ENCODE peak calls at places on chromosomes 5 and 9, in six cellular contexts. R is aorta; T is IMR-90; Z is endodermal cell; V is body of pancreas; J is naive thymus-derived CD4-positive, alpha-beta T cell. D is an unnamed sample.

GRCh38 chr5:43432486-43433365 is 20.5 kb upstream of the CCL28 start:
- DNase-seq in R (no peak), T (peak; percentile 52), Z (peak; percentile 63), V (peak; percentile 76), J (no peak), D (peak; percentile 84)

GRCh38 chr9:81585191-81585763 is 104.1 kb downstream of the TLE1 start:
- DNase-seq in R (no peak), T (no peak), Z (no peak), V (no peak), J (no peak), D (no peak)

GRCh38 chr9:38256461-38256860 is 136.0 kb upstream of the ALDH1B1 start:
- DNase-seq in R (no peak), T (no peak), Z (no peak), V (no peak), J (no peak), D (no peak)

GRCh38 chr5:55645304-55645703 is 66.8 kb downstream of the SLC38A9 start:
- DNase-seq in R (no peak), T (peak; percentile 80), Z (no peak), V (no peak), J (no peak), D (no peak)

GRCh38 chr9:9341203-9341602 is 1271.6 kb downstream of the PTPRD start:
- DNase-seq in R (no peak), T (no peak), Z (no peak), V (no peak), J (no peak), D (no peak)

GRCh38 chr5:134595458-134595838 is 37.2 kb downstream of the SAR1B start:
- DNase-seq in R (no peak), T (no peak), Z (peak; percentile 31), V (no peak), J (no peak), D (no peak)

GRCh38 chr5:37111426-37112382 is 137.5 kb downstream of the CPLANE1 start:
- DNase-seq in R (no peak), T (no peak), Z (no peak), V (no peak), J (peak; percentile 42), D (no peak)

GRCh38 chr5:106658150-106658549 is 1012.6 kb downstream of the EFNA5 start:
- DNase-seq in R (no peak), T (no peak), Z (no peak), V (no peak), J (no peak), D (no peak)

GRCh38 chr5:125595095-125595494 is 828.1 kb upstream of the GRAMD2B start:
- DNase-seq in R (no peak), T (peak; percentile 82), Z (no peak), V (no peak), J (no peak), D (peak; percentile 62)

GRCh38 chr5:68272289-68272688 is 56.7 kb downstream of the PIK3R1 start:
- DNase-seq in R (no peak), T (peak; percentile 17), Z (no peak), V (no peak), J (no peak), D (no peak)

GRCh38 chr5:88690619-88691560 is 192.1 kb downstream of the MEF2C start:
- DNase-seq in R (peak; percentile 90), T (peak; percentile 50), Z (peak; percentile 91), V (peak; percentile 73), J (peak; percentile 35), D (peak; percentile 80)

GRCh38 chr9:8468048-8468600 is 668.5 kb upstream of the DMAC1 start:
- DNase-seq in R (no peak), T (no peak), Z (no peak), V (no peak), J (no peak), D (no peak)

GRCh38 chr5:1011741-1012315 is 3.2 kb downstream of the NKD2 start:
- DNase-seq in R (peak; percentile 63), T (no peak), Z (no peak), V (no peak), J (no peak), D (peak; percentile 50)

GRCh38 chr9:123389070-123389469 is 33.1 kb downstream of the CRB2 start:
- DNase-seq in R (no peak), T (no peak), Z (peak; percentile 53), V (no peak), J (no peak), D (no peak)

GRCh38 chr5:84603557-84604185 is 219.0 kb upstream of the EDIL3 start:
- DNase-seq in R (no peak), T (peak; percentile 88), Z (no peak), V (no peak), J (no peak), D (no peak)

GRCh38 chr5:74199436-74200210 is 440.9 kb downstream of the ENC1 start:
- DNase-seq in R (no peak), T (peak; percentile 74), Z (no peak), V (no peak), J (no peak), D (no peak)

GRCh38 chr5:144028644-144029043 is 141.8 kb downstream of the YIPF5 start:
- DNase-seq in R (no peak), T (peak; percentile 84), Z (no peak), V (no peak), J (no peak), D (no peak)

GRCh38 chr5:144024601-144025000 is 145.9 kb downstream of the YIPF5 start:
- DNase-seq in R (no peak), T (peak; percentile 60), Z (no peak), V (no peak), J (no peak), D (no peak)

GRCh38 chr5:144030904-144031303 is 139.6 kb downstream of the YIPF5 start:
- DNase-seq in R (no peak), T (no peak), Z (no peak), V (no peak), J (no peak), D (no peak)

GRCh38 chr5:144026286-144026685 is 144.2 kb downstream of the YIPF5 start:
- DNase-seq in R (no peak), T (no peak), Z (no peak), V (no peak), J (no peak), D (no peak)

GRCh38 chr5:144028058-144028457 is 142.4 kb downstream of the YIPF5 start:
- DNase-seq in R (no peak), T (peak; percentile 51), Z (no peak), V (no peak), J (no peak), D (no peak)
- H3K4me3 ChIP-seq in R (no peak overlapping the region), T (no peak overlapping the region), Z (no peak overlapping the region), V (no peak overlapping the region), J (no peak overlapping the region), D (no peak overlapping the region)

GRCh38 chr5:116626945-116627679 is 52.5 kb upstream of the SEMA6A start:
- DNase-seq in R (no peak), T (no peak), Z (no peak), V (no peak), J (no peak), D (no peak)

GRCh38 chr5:116621599-116621998 is 47.0 kb upstream of the SEMA6A start:
- DNase-seq in R (no peak), T (no peak), Z (no peak), V (no peak), J (no peak), D (no peak)

GRCh38 chr5:116629168-116629567 is 54.5 kb upstream of the SEMA6A start:
- DNase-seq in R (no peak), T (no peak), Z (peak; percentile 86), V (no peak), J (no peak), D (no peak)

GRCh38 chr5:116622375-116623075 is 47.9 kb upstream of the SEMA6A start:
- DNase-seq in R (no peak), T (no peak), Z (no peak), V (no peak), J (no peak), D (no peak)

DNA sequence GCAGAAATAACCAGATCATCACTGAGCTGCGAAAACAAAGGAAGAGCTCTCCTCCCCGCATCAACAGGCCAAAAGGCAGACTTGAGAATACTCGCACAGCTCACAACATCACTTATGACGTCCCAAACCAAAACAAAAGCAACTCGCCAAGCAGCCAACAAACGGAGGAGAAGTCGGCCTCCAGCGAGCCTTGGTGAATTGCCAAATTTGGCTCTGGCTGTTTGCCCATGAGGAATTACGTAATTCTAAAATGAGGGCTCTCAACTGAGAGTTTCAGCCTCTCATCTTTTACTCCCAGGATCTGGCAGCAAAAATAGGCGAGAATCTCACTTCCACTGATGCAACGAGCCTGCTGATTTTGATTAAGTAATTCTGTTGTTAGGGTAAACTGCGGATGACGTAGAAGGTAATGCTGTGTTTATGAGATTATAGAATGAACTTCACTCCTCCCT is 51.7 kb upstream of the SEMA6A start:
- DNase-seq in R (no peak), T (peak; percentile 22), Z (no peak), V (peak; percentile 76), J (no peak), D (no peak)
- H3K27ac ChIP-seq in R (no peak overlapping the region), T (no peak overlapping the region), Z (no peak overlapping the region), V (peak overlapping the region; percentile 18), J (no peak overlapping the region), D (no peak overlapping the region)

GRCh38 chr5:143557992-143558506 is 154.6 kb upstream of the NR3C1 start:
- DNase-seq in R (no peak), T (no peak), Z (no peak), V (no peak), J (no peak), D (no peak)

GRCh38 chr5:143560378-143560777 is 156.9 kb upstream of the NR3C1 start:
- DNase-seq in R (no peak), T (no peak), Z (no peak), V (no peak), J (no peak), D (no peak)

GRCh38 chr5:143557061-143557818 is 153.8 kb upstream of the NR3C1 start:
- DNase-seq in R (no peak), T (peak; percentile 94), Z (no peak), V (no peak), J (no peak), D (no peak)

GRCh38 chr5:143561248-143561647 is 157.8 kb upstream of the NR3C1 start:
- DNase-seq in R (no peak), T (no peak), Z (peak; percentile 48), V (peak; percentile 26), J (no peak), D (no peak)

GRCh38 chr5:143559586-143559985 is 156.1 kb upstream of the NR3C1 start:
- DNase-seq in R (no peak), T (no peak), Z (no peak), V (no peak), J (no peak), D (no peak)
- H3K4me1 ChIP-seq in R (peaks cover 2% of the 10 kb centered on the region), T (peaks cover 11% of the 10 kb centered on the region), Z (no peaks in the 10 kb centered on the region), V (peaks cover 23% of the 10 kb centered on the region), J (no peaks in the 10 kb centered on the region), D (peaks cover 4% of the 10 kb centered on the region)

GRCh38 chr9:86955003-86955402 is 7.7 kb upstream of the GAS1 start:
- DNase-seq in R (no peak), T (no peak), Z (no peak), V (no peak), J (no peak), D (no peak)
- H3K4me3 ChIP-seq in R (no peak overlapping the region), T (no peak overlapping the region), Z (no peak overlapping the region), V (no peak overlapping the region), J (no peak overlapping the region), D (no peak overlapping the region)

GRCh38 chr5:58072202-58072791 is 387.6 kb downstream of the PLK2 start:
- DNase-seq in R (no peak), T (no peak), Z (peak; percentile 57), V (no peak), J (no peak), D (no peak)
- H3K27ac ChIP-seq in R (no peak overlapping the region), T (no peak overlapping the region), Z (peak overlapping the region; percentile 87), V (no peak overlapping the region), J (no peak overlapping the region), D (no peak overlapping the region)

D was measured in upper lobe of right lung.